ENCODE peak calls at places on chromosomes 5 and 9, in six cellular contexts. O, R, I, Q, D and Z are unnamed samples. For H3K79me1, the result is how much of the 10 kb centered on the place peaks cover.

GRCh38 chr5:122323738-122324137 is 11.7 kb downstream of the SNCAIP start:
- DNase-seq in O (no peak), R (no peak), I (no peak), Q (no peak), D (no peak), Z (no peak)

GRCh38 chr5:163696270-163696887 is 191.0 kb downstream of the MAT2B start:
- DNase-seq in O (peak), R (peak), I (peak), Q (peak), D (peak), Z (peak)

GRCh38 chr9:84317563-84317962 is 23.0 kb downstream of the SLC28A3 start:
- DNase-seq in O (no peak), R (no peak), I (no peak), Q (no peak), D (no peak), Z (no peak)

GRCh38 chr9:126347911-126348760 is 21.5 kb downstream of the MVB12B start:
- DNase-seq in O (peak), R (no peak), I (peak), Q (no peak), D (no peak), Z (no peak)

GRCh38 chr9:112494153-112494552 is 7.5 kb downstream of the KIAA1958 start:
- DNase-seq in O (no peak), R (no peak), I (no peak), Q (no peak), D (no peak), Z (no peak)

GRCh38 chr5:145689235-145689634 is 145.9 kb downstream of the PRELID2 start:
- DNase-seq in O (no peak), R (no peak), I (no peak), Q (no peak), D (no peak), Z (no peak)

GRCh38 chr5:154276932-154277331 is 86.4 kb downstream of the GALNT10 start:
- DNase-seq in O (no peak), R (no peak), I (no peak), Q (no peak), D (peak), Z (peak)

GRCh38 chr5:176692835-176693476 is 45.7 kb downstream of the TSPAN17 start:
- DNase-seq in O (no peak), R (no peak), I (no peak), Q (no peak), D (no peak), Z (no peak)

GRCh38 chr9:35464056-35465025 is 25.6 kb upstream of the RUSC2 start:
- DNase-seq in O (no peak), R (no peak), I (no peak), Q (no peak), D (peak), Z (peak)

GRCh38 chr9:134664446-134664845 is 22.8 kb downstream of the COL5A1 start:
- DNase-seq in O (no peak), R (no peak), I (no peak), Q (no peak), D (no peak), Z (no peak)

GRCh38 chr9:134666801-134667200 is 25.2 kb downstream of the COL5A1 start:
- DNase-seq in O (no peak), R (no peak), I (no peak), Q (no peak), D (peak), Z (peak)

GRCh38 chr9:134663084-134663483 is 21.5 kb downstream of the COL5A1 start:
- DNase-seq in O (no peak), R (no peak), I (peak), Q (no peak), D (no peak), Z (no peak)

GRCh38 chr9:134663753-134664415 is 22.3 kb downstream of the COL5A1 start:
- DNase-seq in O (no peak), R (no peak), I (no peak), Q (no peak), D (no peak), Z (no peak)

DNA sequence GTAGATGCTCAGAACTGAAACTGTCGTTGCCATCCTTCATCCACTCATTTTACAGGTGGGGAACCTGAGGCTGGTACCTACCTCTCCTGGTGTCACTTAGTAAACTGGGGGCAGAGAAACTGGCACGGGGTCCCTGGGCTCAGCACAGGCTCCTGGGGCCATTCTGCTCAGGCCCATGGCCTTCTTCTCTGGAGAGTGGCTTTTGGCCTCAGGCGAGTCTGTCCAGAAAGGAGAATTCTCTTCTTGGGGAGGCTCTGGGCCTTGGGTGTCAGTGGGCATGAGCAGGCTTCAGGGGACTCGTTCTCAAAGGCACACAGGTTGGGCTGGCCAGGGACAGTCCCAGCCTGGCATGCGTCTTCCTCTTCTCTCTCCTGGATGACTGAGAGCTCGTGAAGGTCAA is 24.6 kb downstream of the COL5A1 start:
- DNase-seq in O (no peak), R (no peak), I (no peak), Q (no peak), D (no peak), Z (no peak)
- H3K79me1 ChIP-seq in O (under half), R (under half), I (under half), Q (under half), D (under half), Z (half or more)

GRCh38 chr5:34849253-34849652 is 10.3 kb downstream of the TTC23L start:
- DNase-seq in O (no peak), R (no peak), I (peak), Q (no peak), D (peak), Z (no peak)
- H2AFZ ChIP-seq in O (no peak), R (no peak), I (no peak), Q (no peak), D (no peak), Z (no peak)

GRCh38 chr9:1083325-1083913 is 33.3 kb downstream of the DMRT2 start:
- DNase-seq in O (no peak), R (peak), I (peak), Q (peak), D (no peak), Z (no peak)

GRCh38 chr9:1087120-1087881 is 37.1 kb downstream of the DMRT2 start:
- DNase-seq in O (no peak), R (no peak), I (no peak), Q (no peak), D (no peak), Z (no peak)

DNA sequence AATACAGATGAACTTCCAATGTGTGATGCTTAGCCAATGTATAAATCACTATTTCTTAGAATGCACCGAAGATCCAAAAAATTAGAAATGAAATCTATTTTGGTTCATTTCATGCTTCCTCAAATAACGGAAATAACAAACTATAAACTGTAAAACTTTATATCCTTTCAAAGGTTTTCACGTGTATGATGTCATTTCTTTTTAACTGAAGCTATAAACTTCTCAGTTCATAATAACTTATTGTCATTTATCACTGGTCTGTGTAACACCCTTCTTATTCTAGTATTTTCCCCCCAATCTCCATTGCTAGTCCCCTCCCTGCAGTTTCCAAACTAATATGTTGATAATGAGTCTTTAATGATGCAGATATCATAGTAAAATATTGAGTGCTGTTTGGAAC is 36.4 kb downstream of the DMRT2 start:
- DNase-seq in O (no peak), R (no peak), I (no peak), Q (no peak), D (no peak), Z (no peak)
- H2BK5ac ChIP-seq in O (no peak), R (no peak), I (no peak), Q (no peak), D (no peak), Z (no peak)

DNA sequence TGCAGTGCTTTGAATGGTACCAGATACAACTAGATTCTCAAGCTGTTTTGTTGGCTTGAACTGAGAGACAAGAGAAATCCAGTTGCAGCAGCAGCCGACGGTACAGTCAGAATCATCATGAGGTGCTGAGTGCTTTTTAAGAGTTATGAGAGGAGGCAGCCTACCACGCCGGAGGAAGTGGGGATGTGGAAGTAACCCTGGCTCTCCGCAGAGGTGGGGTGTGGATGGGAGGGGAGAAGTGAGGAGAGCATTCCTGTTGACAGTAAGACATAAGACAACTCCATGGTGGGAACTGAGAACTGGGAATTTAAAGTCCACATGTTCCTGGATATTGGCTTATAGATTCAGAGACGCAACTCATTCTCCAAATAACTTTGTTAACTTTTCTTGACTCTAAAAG is 28.0 kb downstream of the COL5A1 start:
- DNase-seq in O (no peak), R (no peak), I (no peak), Q (no peak), D (peak), Z (no peak)
- H3K79me1 ChIP-seq in O (under half), R (under half), I (under half), Q (under half), D (under half), Z (half or more)

GRCh38 chr9:29613773-29614172 is 2040.5 kb upstream of the C9orf72 start:
- DNase-seq in O (no peak), R (no peak), I (no peak), Q (no peak), D (no peak), Z (no peak)

GRCh38 chr9:29616844-29617243 is 2043.6 kb upstream of the C9orf72 start:
- DNase-seq in O (no peak), R (no peak), I (no peak), Q (no peak), D (no peak), Z (no peak)
- H2AFZ ChIP-seq in O (no peak), R (no peak), I (no peak), Q (no peak), D (no peak), Z (no peak)

DNA sequence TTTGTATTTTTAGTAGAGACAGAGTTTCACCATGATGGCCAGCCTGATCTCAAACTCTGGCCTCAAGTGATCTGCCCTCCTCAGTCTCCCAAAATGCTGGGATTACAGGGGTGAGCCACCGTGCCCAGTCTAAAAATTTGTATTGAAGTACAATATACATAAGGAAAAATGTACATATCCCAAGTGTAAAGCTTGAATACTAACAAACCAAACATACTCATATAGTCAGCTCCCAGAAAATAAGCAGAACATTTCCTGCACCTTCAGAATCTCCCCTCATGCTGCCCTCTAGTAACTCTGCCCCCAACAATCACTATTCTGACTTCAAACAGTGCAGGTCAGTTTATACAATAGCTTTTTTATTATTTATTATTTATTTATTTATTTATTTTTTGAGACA is 1.6 kb upstream of the NOL6 start:
- DNase-seq in O (no peak), R (no peak), I (no peak), Q (no peak), D (no peak), Z (no peak)
- H2BK5ac ChIP-seq in O (no peak), R (no peak), I (no peak), Q (no peak), D (no peak), Z (no peak)